ENCODE peak calls at places on chromosomes 3 and 15, in six cellular contexts. Z is fibroblast of pulmonary artery, W is heart right ventricle, C is pancreas, S is right atrium auricular region, Q is GM06990. O is an unnamed sample.
A peak's percentile ranks its signal among the peaks of the same experiment; 100 is the strongest.

GRCh38 chr3:31896643-31897433 is 84.2 kb downstream of the OSBPL10 start:
- DNase-seq in Z (no peak), W (no peak), C (no peak), S (no peak), Q (no peak), O (no peak)

GRCh38 chr15:69823223-69823907 is 274.4 kb downstream of the TLE3 start:
- DNase-seq in Z (peak; percentile 21), W (no peak), C (no peak), S (no peak), Q (no peak), O (peak; percentile 20)

GRCh38 chr3:121545049-121545563 is 682 bp downstream of the POLQ start:
- DNase-seq in Z (peak; percentile 8), W (no peak), C (no peak), S (no peak), Q (no peak), O (peak; percentile 8)

GRCh38 chr3:143808999-143809700 is 39.1 kb downstream of the SLC9A9 start:
- DNase-seq in Z (no peak), W (peak; percentile 26), C (no peak), S (no peak), Q (no peak), O (peak; percentile 26)

GRCh38 chr15:28783873-28784272 is 64.6 kb downstream of the GOLGA6L7 start:
- DNase-seq in Z (no peak), W (no peak), C (peak; percentile 28), S (no peak), Q (no peak), O (no peak)

GRCh38 chr15:96053039-96054021 is 277.2 kb upstream of the NR2F2 start:
- DNase-seq in Z (peak; percentile 48), W (peak; percentile 42), C (peak; percentile 83), S (no peak), Q (peak; percentile 47), O (peak; percentile 34)

GRCh38 chr15:69593981-69594966 is 141.7 kb downstream of the RPLP1 start:
- DNase-seq in Z (peak; percentile 50), W (peak; percentile 49), C (peak; percentile 94), S (peak; percentile 68), Q (no peak), O (peak; percentile 93)

GRCh38 chr3:4425707-4426106 is 41.4 kb downstream of the SUMF1 start:
- DNase-seq in Z (no peak), W (no peak), C (no peak), S (no peak), Q (no peak), O (no peak)

GRCh38 chr3:17258823-17259436 is 374.2 kb downstream of the PLCL2 start:
- DNase-seq in Z (peak; percentile 61), W (peak; percentile 5), C (no peak), S (no peak), Q (peak; percentile 14), O (peak; percentile 45)

GRCh38 chr3:57382933-57383332 is 90.4 kb upstream of the ASB14 start:
- DNase-seq in Z (peak; percentile 3), W (no peak), C (no peak), S (no peak), Q (no peak), O (peak; percentile 22)

GRCh38 chr3:63674586-63674985 is 22.1 kb downstream of the SNTN start:
- DNase-seq in Z (no peak), W (no peak), C (no peak), S (no peak), Q (no peak), O (no peak)

GRCh38 chr15:41575282-41575681 is 16.3 kb downstream of the TYRO3 start:
- DNase-seq in Z (no peak), W (no peak), C (peak; percentile 89), S (no peak), Q (no peak), O (no peak)

GRCh38 chr15:65245096-65245849 is 34.0 kb upstream of the CILP start:
- DNase-seq in Z (peak; percentile 78), W (peak; percentile 80), C (no peak), S (peak; percentile 81), Q (no peak), O (peak; percentile 27)

GRCh38 chr3:16297991-16298885 is 33.2 kb downstream of the OXNAD1 start:
- DNase-seq in Z (no peak), W (no peak), C (no peak), S (no peak), Q (no peak), O (no peak)

O was measured in astrocyte of the spinal cord.